ENCODE peak calls at places on chromosome 16, in seven cellular contexts. One of them, this sample, is unnamed.

GRCh38 chr16:54277845-54278703 is 8.5 kb downstream of the IRX3 start:
- DNase-seq in tibial nerve: no peak
- DNase-seq in sigmoid colon: no peak
- DNase-seq in Peyer's patch: no peak
- DNase-seq in A549: no peak
- DNase-seq in adrenal gland: no peak
- DNase-seq in uterus: no peak
- DNase-seq in this sample: no peak

GRCh38 chr16:69861276-69862030 is 89.7 kb upstream of the CLEC18A start:
- DNase-seq in tibial nerve: peak; percentile 71
- DNase-seq in sigmoid colon: peak; percentile 82
- DNase-seq in Peyer's patch: no peak
- DNase-seq in A549: no peak
- DNase-seq in adrenal gland: peak; percentile 78
- DNase-seq in uterus: peak; percentile 83
- DNase-seq in this sample: no peak

GRCh38 chr16:21038197-21038596 is 112.4 kb downstream of the DNAH3 start:
- DNase-seq in tibial nerve: no peak
- DNase-seq in sigmoid colon: no peak
- DNase-seq in Peyer's patch: no peak
- DNase-seq in A549: no peak
- DNase-seq in adrenal gland: no peak
- DNase-seq in uterus: no peak
- DNase-seq in this sample: no peak

GRCh38 chr16:28090646-28091377 is 27.3 kb upstream of the GSG1L start:
- DNase-seq in tibial nerve: no peak
- DNase-seq in sigmoid colon: no peak
- DNase-seq in Peyer's patch: no peak
- DNase-seq in A549: no peak
- DNase-seq in adrenal gland: no peak
- DNase-seq in uterus: no peak
- DNase-seq in this sample: no peak

GRCh38 chr16:974001-974601 is 3.3 kb upstream of the LMF1 start:
- DNase-seq in tibial nerve: no peak
- DNase-seq in sigmoid colon: no peak
- DNase-seq in Peyer's patch: no peak
- DNase-seq in A549: no peak
- DNase-seq in adrenal gland: no peak
- DNase-seq in uterus: no peak
- DNase-seq in this sample: no peak

GRCh38 chr16:75593825-75594820 is 27.9 kb downstream of the GABARAPL2 start:
- DNase-seq in tibial nerve: no peak
- DNase-seq in sigmoid colon: no peak
- DNase-seq in Peyer's patch: no peak
- DNase-seq in A549: peak; percentile 7
- DNase-seq in adrenal gland: no peak
- DNase-seq in uterus: no peak
- DNase-seq in this sample: no peak

GRCh38 chr16:82011199-82011641 is at the start of gene SDR42E1:
- DNase-seq in tibial nerve: no peak
- DNase-seq in sigmoid colon: no peak
- DNase-seq in Peyer's patch: peak; percentile 82
- DNase-seq in A549: peak; percentile 21
- DNase-seq in adrenal gland: no peak
- DNase-seq in uterus: no peak
- DNase-seq in this sample: peak; percentile 5

GRCh38 chr16:12235110-12235509 is 258.6 kb downstream of the SNX29 start:
- DNase-seq in tibial nerve: no peak
- DNase-seq in sigmoid colon: no peak
- DNase-seq in Peyer's patch: no peak
- DNase-seq in A549: no peak
- DNase-seq in adrenal gland: no peak
- DNase-seq in uterus: no peak
- DNase-seq in this sample: no peak

GRCh38 chr16:76577003-76577402 is 299.8 kb downstream of the CNTNAP4 start:
- DNase-seq in tibial nerve: no peak
- DNase-seq in sigmoid colon: no peak
- DNase-seq in Peyer's patch: no peak
- DNase-seq in A549: no peak
- DNase-seq in adrenal gland: no peak
- DNase-seq in uterus: no peak
- DNase-seq in this sample: no peak

GRCh38 chr16:66204761-66205160 is 161.7 kb upstream of the CDH5 start:
- DNase-seq in tibial nerve: no peak
- DNase-seq in sigmoid colon: no peak
- DNase-seq in Peyer's patch: no peak
- DNase-seq in A549: no peak
- DNase-seq in adrenal gland: no peak
- DNase-seq in uterus: no peak
- DNase-seq in this sample: no peak

GRCh38 chr16:569445-570254 is at the start of gene PIGQ:
- DNase-seq in tibial nerve: peak; percentile 46
- DNase-seq in sigmoid colon: peak; percentile 84
- DNase-seq in Peyer's patch: peak; percentile 81
- DNase-seq in A549: peak; percentile 81
- DNase-seq in adrenal gland: peak; percentile 78
- DNase-seq in uterus: peak; percentile 65
- DNase-seq in this sample: no peak

GRCh38 chr16:19883296-19883951 is 1.2 kb downstream of the GPRC5B start:
- DNase-seq in tibial nerve: peak; percentile 44
- DNase-seq in sigmoid colon: no peak
- DNase-seq in Peyer's patch: no peak
- DNase-seq in A549: no peak
- DNase-seq in adrenal gland: peak; percentile 36
- DNase-seq in uterus: peak; percentile 31
- DNase-seq in this sample: no peak

GRCh38 chr16:61829631-61830030 is 206.6 kb downstream of the CDH8 start:
- DNase-seq in tibial nerve: no peak
- DNase-seq in sigmoid colon: no peak
- DNase-seq in Peyer's patch: no peak
- DNase-seq in A549: no peak
- DNase-seq in adrenal gland: no peak
- DNase-seq in uterus: no peak
- DNase-seq in this sample: no peak

GRCh38 chr16:73215482-73216377 is 167.8 kb upstream of the ZFHX3 start:
- DNase-seq in tibial nerve: no peak
- DNase-seq in sigmoid colon: no peak
- DNase-seq in Peyer's patch: no peak
- DNase-seq in A549: no peak
- DNase-seq in adrenal gland: no peak
- DNase-seq in uterus: no peak
- DNase-seq in this sample: no peak

GRCh38 chr16:50796829-50797228 is 54.9 kb downstream of the CYLD start:
- DNase-seq in tibial nerve: no peak
- DNase-seq in sigmoid colon: no peak
- DNase-seq in Peyer's patch: no peak
- DNase-seq in A549: no peak
- DNase-seq in adrenal gland: no peak
- DNase-seq in uterus: no peak
- DNase-seq in this sample: no peak

GRCh38 chr16:152141-153128 is at the start of gene HBZ:
- DNase-seq in tibial nerve: no peak
- DNase-seq in sigmoid colon: no peak
- DNase-seq in Peyer's patch: no peak
- DNase-seq in A549: no peak
- DNase-seq in adrenal gland: no peak
- DNase-seq in uterus: no peak
- DNase-seq in this sample: no peak

GRCh38 chr16:557463-558297 is 2.5 kb upstream of the PRR35 start:
- DNase-seq in tibial nerve: no peak
- DNase-seq in sigmoid colon: no peak
- DNase-seq in Peyer's patch: no peak
- DNase-seq in A549: no peak
- DNase-seq in adrenal gland: no peak
- DNase-seq in uterus: no peak
- DNase-seq in this sample: no peak

GRCh38 chr16:29230671-29231091 is 175.8 kb downstream of the NPIPB11 start:
- DNase-seq in tibial nerve: peak; percentile 3
- DNase-seq in sigmoid colon: no peak
- DNase-seq in Peyer's patch: no peak
- DNase-seq in A549: no peak
- DNase-seq in adrenal gland: no peak
- DNase-seq in uterus: no peak
- DNase-seq in this sample: no peak

GRCh38 chr16:3800477-3801270 is 79.8 kb downstream of the CREBBP start:
- DNase-seq in tibial nerve: no peak
- DNase-seq in sigmoid colon: no peak
- DNase-seq in Peyer's patch: no peak
- DNase-seq in A549: no peak
- DNase-seq in adrenal gland: no peak
- DNase-seq in uterus: no peak
- DNase-seq in this sample: no peak

GRCh38 chr16:23945243-23945642 is 109.5 kb downstream of the PRKCB start:
- DNase-seq in tibial nerve: no peak
- DNase-seq in sigmoid colon: no peak
- DNase-seq in Peyer's patch: no peak
- DNase-seq in A549: no peak
- DNase-seq in adrenal gland: no peak
- DNase-seq in uterus: no peak
- DNase-seq in this sample: no peak

DNA sequence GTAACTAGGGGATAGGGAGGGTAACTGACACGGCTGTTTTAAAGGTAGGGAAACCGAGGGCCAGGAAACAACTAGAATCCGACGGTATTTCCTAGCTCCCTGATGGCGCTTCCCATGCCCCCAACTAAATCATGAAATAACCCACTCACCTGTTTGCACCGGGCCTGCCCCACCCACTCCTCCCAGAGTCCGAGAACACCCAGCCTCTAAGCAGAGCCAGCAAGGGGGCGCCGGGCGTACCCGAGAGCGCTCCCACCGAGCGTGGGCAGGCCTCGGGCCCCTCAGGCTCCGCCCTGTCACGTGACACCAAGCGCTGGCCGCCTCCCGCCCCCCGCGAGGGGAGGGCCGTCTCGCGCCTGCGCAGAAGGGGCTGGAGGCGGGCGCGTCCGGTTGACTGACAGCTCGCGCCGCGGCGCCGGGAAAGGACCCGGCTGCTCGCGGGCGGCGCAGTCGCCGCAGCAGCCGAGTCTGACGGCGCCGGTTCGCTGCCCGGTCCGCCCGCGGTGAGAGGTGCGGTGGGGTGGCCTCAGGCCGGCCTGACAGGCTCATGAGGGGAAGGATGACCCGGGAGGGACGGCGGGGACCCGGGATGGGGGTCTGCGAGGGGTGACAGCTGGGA is at the start of gene KIAA0513:
- DNase-seq in tibial nerve: peak; percentile 89
- DNase-seq in sigmoid colon: peak; percentile 97
- DNase-seq in Peyer's patch: peak; percentile 97
- DNase-seq in A549: peak; percentile 86
- DNase-seq in adrenal gland: peak; percentile 95
- DNase-seq in uterus: peak; percentile 91
- DNase-seq in this sample: peak; percentile 67
- TF ChIP-seq POLR2A in tibial nerve: peak; percentile 96
- TF ChIP-seq POLR2A in sigmoid colon: peak; percentile 97
- TF ChIP-seq POLR2A in Peyer's patch: peak; percentile 95
- TF ChIP-seq POLR2A in A549: peak; percentile 80
- TF ChIP-seq POLR2A in adrenal gland: peak; percentile 87
- TF ChIP-seq POLR2A in uterus: peak; percentile 98
- TF ChIP-seq POLR2A in this sample: peak; percentile 93

DNA sequence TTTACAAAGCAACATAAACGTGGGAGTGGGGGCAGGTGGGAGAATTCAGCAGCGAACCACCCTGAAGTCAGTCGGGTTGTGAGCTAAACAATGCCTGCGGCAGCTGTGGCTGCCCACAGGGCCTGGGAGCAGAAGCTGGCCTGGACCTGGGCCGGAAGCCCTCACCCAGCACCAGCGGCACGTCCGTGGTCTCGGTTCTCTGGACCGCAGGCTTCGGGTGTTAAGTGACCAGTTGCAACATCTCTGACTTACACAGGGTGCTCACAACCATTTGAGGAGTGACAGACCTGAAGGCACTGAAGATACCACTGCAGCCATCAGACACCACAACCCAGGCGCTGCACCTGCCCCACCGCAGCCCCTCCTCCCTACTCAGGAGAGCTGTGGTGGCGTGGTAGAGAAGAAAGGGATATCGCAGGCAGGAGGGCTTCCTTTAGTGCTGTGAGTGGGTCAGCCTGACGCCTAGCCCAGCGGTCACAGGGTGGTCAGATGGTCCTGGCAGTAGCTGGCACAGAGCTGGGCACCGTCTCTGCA is 33.8 kb downstream of the CBFA2T3 start:
- DNase-seq in tibial nerve: no peak
- DNase-seq in sigmoid colon: no peak
- DNase-seq in Peyer's patch: no peak
- DNase-seq in A549: no peak
- DNase-seq in adrenal gland: peak; percentile 15
- DNase-seq in uterus: no peak
- DNase-seq in this sample: no peak
- H3K4me3 ChIP-seq in tibial nerve: no peak overlapping the region
- H3K4me3 ChIP-seq in sigmoid colon: no peak overlapping the region
- H3K4me3 ChIP-seq in Peyer's patch: no peak overlapping the region
- H3K4me3 ChIP-seq in A549: no peak overlapping the region
- H3K4me3 ChIP-seq in adrenal gland: no peak overlapping the region
- H3K4me3 ChIP-seq in uterus: no peak overlapping the region
- H3K4me3 ChIP-seq in this sample: no peak overlapping the region

GRCh38 chr16:57858635-57859034 is 56.3 kb upstream of the KIFC3 start:
- DNase-seq in tibial nerve: no peak
- DNase-seq in sigmoid colon: no peak
- DNase-seq in Peyer's patch: no peak
- DNase-seq in A549: no peak
- DNase-seq in adrenal gland: no peak
- DNase-seq in uterus: no peak
- DNase-seq in this sample: no peak
- H3K27ac ChIP-seq in tibial nerve: no peak overlapping the region
- H3K27ac ChIP-seq in sigmoid colon: no peak overlapping the region
- H3K27ac ChIP-seq in Peyer's patch: no peak overlapping the region
- H3K27ac ChIP-seq in A549: peak overlapping the region; percentile 95
- H3K27ac ChIP-seq in adrenal gland: no peak overlapping the region
- H3K27ac ChIP-seq in uterus: no peak overlapping the region
- H3K27ac ChIP-seq in this sample: no peak overlapping the region

DNA sequence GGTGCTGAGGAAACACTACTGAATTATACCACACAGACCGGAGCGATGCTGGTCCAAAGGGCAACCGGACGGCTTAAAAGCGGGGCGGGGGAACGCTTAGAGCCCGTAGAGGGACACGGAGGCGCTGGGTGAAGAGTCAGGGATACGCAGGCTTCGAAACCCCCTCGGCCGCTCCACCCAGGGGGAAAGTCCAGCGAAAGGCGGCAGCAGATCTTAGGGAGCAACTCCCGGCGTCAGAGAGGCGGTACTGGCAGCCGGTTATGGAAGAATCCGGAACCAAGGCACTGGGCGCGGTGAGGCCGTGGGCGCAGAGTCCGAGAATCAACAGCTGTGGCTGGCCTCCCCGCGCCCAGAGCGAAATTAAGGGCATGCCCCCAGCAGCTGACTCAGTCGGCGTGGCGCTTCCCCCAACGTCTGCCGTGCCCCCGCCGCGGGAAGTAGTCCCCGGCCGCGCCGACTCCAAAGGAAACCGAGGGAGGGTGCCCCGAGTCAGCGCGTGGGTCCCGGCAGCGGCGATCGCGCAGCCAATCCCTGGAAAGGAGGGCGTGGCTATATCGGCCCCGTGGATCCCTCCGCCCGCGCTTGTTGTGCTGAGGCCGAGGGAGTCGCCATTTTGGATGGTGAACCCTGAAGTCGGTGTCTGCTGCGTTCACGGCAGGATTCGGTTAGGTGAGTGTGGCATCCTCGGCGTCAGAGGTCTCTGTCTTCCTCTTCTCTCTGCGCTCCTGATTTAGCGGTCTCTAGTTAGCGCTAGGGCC is at the start of gene IST1:
- DNase-seq in tibial nerve: peak; percentile 96
- DNase-seq in sigmoid colon: peak; percentile 99
- DNase-seq in Peyer's patch: peak; percentile 97
- DNase-seq in A549: peak; percentile 97
- DNase-seq in adrenal gland: peak; percentile 98
- DNase-seq in uterus: peak; percentile 98
- DNase-seq in this sample: peak; percentile 94
- TF ChIP-seq POLR2A in tibial nerve: peak; percentile 82
- TF ChIP-seq POLR2A in sigmoid colon: peak; percentile 88
- TF ChIP-seq POLR2A in Peyer's patch: peak; percentile 71
- TF ChIP-seq POLR2A in A549: peak; percentile 69
- TF ChIP-seq POLR2A in adrenal gland: peak; percentile 94
- TF ChIP-seq POLR2A in uterus: peak; percentile 94
- TF ChIP-seq POLR2A in this sample: no peak